ENCODE peak calls at places on chromosomes 11 and 22, in five cellular contexts. D is sigmoid colon, N is kidney, R is PC-3, T is HCT116. P is an unnamed sample.

GRCh38 chr11:68354181-68354872 is 41.9 kb downstream of the LRP5 start:
- DNase-seq in D (peak; percentile 97), N (peak; percentile 97), R (peak; percentile 98), T (peak; percentile 80), P (peak; percentile 91)

GRCh38 chr22:27253541-27253940 is 548.0 kb downstream of the MN1 start:
- DNase-seq in D (no peak), N (no peak), R (no peak), T (no peak), P (no peak)

GRCh38 chr22:37805878-37806277 is 1.9 kb upstream of the GCAT start:
- DNase-seq in D (no peak), N (no peak), R (no peak), T (no peak), P (no peak)

GRCh38 chr11:1230456-1231395 is 7.9 kb downstream of the MUC5B start:
- DNase-seq in D (peak; percentile 64), N (peak; percentile 71), R (no peak), T (no peak), P (peak; percentile 42)

GRCh38 chr11:27254744-27255446 is 108.1 kb downstream of the CCDC34 start:
- DNase-seq in D (no peak), N (no peak), R (no peak), T (no peak), P (no peak)

GRCh38 chr11:61498767-61499341 is 9.7 kb upstream of the LRRC10B start:
- DNase-seq in D (no peak), N (peak; percentile 5), R (no peak), T (no peak), P (no peak)

GRCh38 chr11:128886401-128887119 is 4.6 kb upstream of the KCNJ5 start:
- DNase-seq in D (no peak), N (no peak), R (peak; percentile 66), T (no peak), P (no peak)

GRCh38 chr11:86211619-86212018 is 32.9 kb upstream of the EED start:
- DNase-seq in D (no peak), N (no peak), R (no peak), T (no peak), P (no peak)

GRCh38 chr11:27618591-27618990 is 81.7 kb downstream of the BDNF start:
- DNase-seq in D (no peak), N (no peak), R (peak; percentile 11), T (no peak), P (no peak)

GRCh38 chr11:107591098-107591445 is at the start of gene ELMOD1:
- DNase-seq in D (peak; percentile 73), N (peak; percentile 79), R (peak; percentile 45), T (no peak), P (peak; percentile 62)

GRCh38 chr11:101428918-101429317 is 154.9 kb downstream of the TRPC6 start:
- DNase-seq in D (no peak), N (no peak), R (peak; percentile 70), T (peak; percentile 29), P (no peak)

GRCh38 chr22:21457023-21457787 is 10.0 kb upstream of the TMEM191C start:
- DNase-seq in D (no peak), N (peak; percentile 42), R (peak; percentile 85), T (no peak), P (peak; percentile 47)

GRCh38 chr11:6681505-6681904 is 1.6 kb downstream of the MRPL17 start:
- DNase-seq in D (no peak), N (no peak), R (no peak), T (no peak), P (no peak)

GRCh38 chr22:50303848-50304527 is 3.5 kb downstream of the PLXNB2 start:
- DNase-seq in D (peak; percentile 88), N (peak; percentile 91), R (peak; percentile 50), T (no peak), P (peak; percentile 81)

GRCh38 chr22:42816339-42816738 is 40.7 kb downstream of the ARFGAP3 start:
- DNase-seq in D (no peak), N (no peak), R (no peak), T (no peak), P (no peak)
- H3K36me3 ChIP-seq in D (peaks cover 9% of the 10 kb centered on the region), N (peaks cover 17% of the 10 kb centered on the region), R (peaks cover 2% of the 10 kb centered on the region), T (peaks cover under 1% of the 10 kb centered on the region), P (peaks cover 67% of the 10 kb centered on the region)

GRCh38 chr11:122163420-122163819 is 47.4 kb upstream of the BLID start:
- DNase-seq in D (no peak), N (no peak), R (peak; percentile 77), T (no peak), P (no peak)

GRCh38 chr11:122161191-122161590 is 45.2 kb upstream of the BLID start:
- DNase-seq in D (no peak), N (no peak), R (peak; percentile 74), T (no peak), P (no peak)

GRCh38 chr11:122159861-122160260 is 43.8 kb upstream of the BLID start:
- DNase-seq in D (no peak), N (no peak), R (no peak), T (no peak), P (no peak)

GRCh38 chr11:122159173-122159701 is 43.2 kb upstream of the BLID start:
- DNase-seq in D (peak; percentile 64), N (peak; percentile 43), R (peak; percentile 75), T (no peak), P (no peak)

GRCh38 chr11:122162095-122162494 is 46.1 kb upstream of the BLID start:
- DNase-seq in D (no peak), N (no peak), R (no peak), T (no peak), P (no peak)
- H3K36me3 ChIP-seq in D (no peaks in the 10 kb centered on the region), N (no peaks in the 10 kb centered on the region), R (peaks cover 51% of the 10 kb centered on the region), T (peaks cover 31% of the 10 kb centered on the region), P (no peaks in the 10 kb centered on the region)

GRCh38 chr11:106086135-106086534 is 8.7 kb downstream of the AASDHPPT start:
- DNase-seq in D (no peak), N (no peak), R (no peak), T (no peak), P (no peak)
- H3K36me3 ChIP-seq in D (no peaks in the 10 kb centered on the region), N (peaks cover 17% of the 10 kb centered on the region), R (peaks cover 25% of the 10 kb centered on the region), T (peaks cover 11% of the 10 kb centered on the region), P (peaks cover 18% of the 10 kb centered on the region)

DNA sequence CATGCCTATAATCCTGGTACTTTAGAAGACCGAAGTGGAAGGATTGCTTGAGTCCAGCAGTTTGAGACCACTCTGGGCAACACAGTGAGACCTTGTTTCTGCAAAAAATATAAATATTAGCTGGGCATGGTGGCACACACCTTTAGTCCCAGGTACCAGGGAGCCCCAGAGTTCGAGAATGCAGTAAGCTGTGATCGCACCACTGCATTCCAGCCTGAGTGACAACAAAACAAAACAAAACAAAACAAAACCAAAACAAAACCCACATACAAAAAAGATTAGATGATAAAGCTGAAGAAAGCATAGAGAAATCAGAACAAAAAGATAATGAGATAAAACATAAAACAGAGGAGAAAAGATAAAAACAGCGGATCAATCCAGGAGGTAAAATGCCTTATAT is 62.1 kb downstream of the TCF20 start:
- DNase-seq in D (no peak), N (no peak), R (no peak), T (no peak), P (no peak)
- H3K36me3 ChIP-seq in D (peaks cover 9% of the 10 kb centered on the region), N (peaks cover 20% of the 10 kb centered on the region), R (no peaks in the 10 kb centered on the region), T (peaks cover 16% of the 10 kb centered on the region), P (peaks cover 48% of the 10 kb centered on the region)

DNA sequence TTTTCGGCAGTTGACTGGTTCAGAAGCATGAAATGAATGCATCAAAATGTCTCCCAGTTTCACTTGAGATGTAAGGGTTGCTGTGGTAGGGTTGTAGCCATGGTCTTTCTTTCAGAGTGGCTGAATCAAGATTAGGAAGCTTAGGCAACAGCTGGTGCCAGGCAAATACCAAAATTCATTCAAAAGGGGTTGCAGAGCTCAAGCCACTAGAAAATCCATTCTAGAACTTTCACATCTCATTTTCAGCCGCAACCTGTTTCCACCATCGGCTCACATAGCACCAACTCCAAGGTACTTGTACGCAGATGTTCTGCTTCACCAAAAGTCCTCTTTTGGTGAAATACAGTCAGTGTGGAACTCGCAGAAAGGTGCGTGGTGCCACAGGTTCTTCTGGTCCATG is 40.5 kb upstream of the STK33 start:
- DNase-seq in D (no peak), N (no peak), R (no peak), T (no peak), P (no peak)
- H3K36me3 ChIP-seq in D (peaks cover 13% of the 10 kb centered on the region), N (peaks cover 16% of the 10 kb centered on the region), R (peaks cover 5% of the 10 kb centered on the region), T (peaks cover 40% of the 10 kb centered on the region), P (peaks cover 37% of the 10 kb centered on the region)

GRCh38 chr11:93740031-93740801 is 1.1 kb downstream of the TAF1D start:
- DNase-seq in D (no peak), N (no peak), R (peak; percentile 67), T (no peak), P (peak; percentile 56)
- H3K36me3 ChIP-seq in D (peaks cover 34% of the 10 kb centered on the region), N (peaks cover 30% of the 10 kb centered on the region), R (peaks cover 52% of the 10 kb centered on the region), T (peaks cover 53% of the 10 kb centered on the region), P (peaks cover 51% of the 10 kb centered on the region)

DNA sequence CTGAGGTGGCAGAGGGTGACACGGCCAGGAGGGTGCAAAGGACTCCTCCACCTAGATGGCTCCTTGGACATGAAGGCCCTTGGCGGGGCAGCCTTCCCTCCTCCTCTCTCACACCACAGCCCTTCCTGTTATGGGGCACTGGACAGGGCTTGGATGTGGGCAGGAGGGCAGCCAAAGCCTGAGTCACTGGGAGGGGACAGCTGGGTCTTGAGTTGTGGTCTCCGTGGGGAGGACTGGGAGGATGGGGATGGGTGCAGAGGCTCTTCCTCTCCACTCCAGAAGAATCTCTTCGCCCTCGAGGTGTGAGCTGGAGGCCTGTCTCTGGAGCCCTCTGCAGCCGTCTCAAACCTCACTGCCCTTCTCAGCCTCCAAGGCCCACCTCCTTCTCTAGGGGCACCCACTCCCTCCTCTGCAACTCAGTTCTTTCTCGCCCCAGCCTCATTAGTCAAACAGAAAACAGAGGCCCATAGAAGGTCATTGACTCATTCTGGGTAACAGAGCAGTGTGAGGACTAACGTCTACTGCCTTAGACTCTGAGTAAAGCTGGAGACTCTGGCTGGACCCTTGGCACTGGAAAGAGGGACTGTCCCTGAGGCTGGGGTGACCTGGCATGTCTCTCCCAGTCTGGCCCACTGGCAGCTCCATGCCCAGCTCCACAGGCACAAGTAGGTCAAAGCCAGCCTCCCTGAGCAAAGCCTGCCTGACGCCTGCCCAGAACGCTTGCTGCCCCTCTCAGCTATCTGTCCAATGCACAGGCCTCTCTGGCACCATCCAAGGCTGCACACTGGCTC is 47.5 kb upstream of the CDON start:
- DNase-seq in D (no peak), N (no peak), R (peak; percentile 67), T (no peak), P (no peak)
- H3K36me3 ChIP-seq in D (no peaks in the 10 kb centered on the region), N (no peaks in the 10 kb centered on the region), R (no peaks in the 10 kb centered on the region), T (no peaks in the 10 kb centered on the region), P (no peaks in the 10 kb centered on the region)